ENCODE peak calls at places on chromosomes 2 and 18, in five cellular contexts. W is PC-3, C is neural progenitor cell, X is HCT116, S is MM.1S. K is an unnamed sample.

GRCh38 chr2:25541378-25541777 is 132.0 kb downstream of the DTNB start:
- DNase-seq in C (no peak), W (no peak), S (no peak), X (no peak), K (no peak)

GRCh38 chr2:222535477-222535876 is 111.1 kb downstream of the SGPP2 start:
- DNase-seq in X (no peak), S (no peak), W (no peak), C (peak), K (no peak)

GRCh38 chr2:128228894-128229293 is 89.8 kb downstream of the HS6ST1 start:
- DNase-seq in C (no peak), W (peak), S (no peak), X (no peak), K (peak)

GRCh38 chr18:79771446-79772107 is 26.2 kb upstream of the KCNG2 start:
- DNase-seq in W (no peak), C (no peak), X (no peak), S (no peak), K (no peak)

GRCh38 chr2:127590386-127591190 is 55.1 kb downstream of the MYO7B start:
- DNase-seq in W (no peak), S (no peak), X (no peak), C (no peak), K (no peak)

GRCh38 chr2:30149513-30149912 is 2.7 kb downstream of the YPEL5 start:
- DNase-seq in S (no peak), C (peak), W (peak), X (no peak), K (peak)

GRCh38 chr2:105744909-105745853 is at the start of gene NCK2:
- DNase-seq in C (peak), X (no peak), S (peak), W (peak), K (peak)

GRCh38 chr2:193518061-193518817 is 1323.5 kb upstream of the TMEFF2 start:
- DNase-seq in X (peak), W (peak), C (no peak), S (no peak), K (peak)

GRCh38 chr2:64063924-64064331 is 44.7 kb upstream of the VPS54 start:
- DNase-seq in C (no peak), W (no peak), X (no peak), S (no peak), K (peak)

GRCh38 chr2:224162122-224162521 is 123.0 kb upstream of the SERPINE2 start:
- DNase-seq in W (peak), X (no peak), C (no peak), S (no peak), K (peak)

GRCh38 chr2:224161712-224162111 is 122.6 kb upstream of the SERPINE2 start:
- DNase-seq in X (no peak), S (no peak), C (no peak), W (no peak), K (no peak)

GRCh38 chr2:224165901-224166319 is 126.8 kb upstream of the SERPINE2 start:
- DNase-seq in X (no peak), W (peak), S (no peak), C (no peak), K (peak)

GRCh38 chr2:224160917-224161316 is 121.8 kb upstream of the SERPINE2 start:
- DNase-seq in C (no peak), X (no peak), S (no peak), W (no peak), K (peak)

GRCh38 chr2:224163573-224164307 is 124.7 kb upstream of the SERPINE2 start:
- DNase-seq in C (no peak), X (no peak), S (no peak), W (peak), K (peak)
- TF ChIP-seq EZH2phosphoT487 in C (no peak), X (no peak), S (no peak), W (no peak), K (no peak)

GRCh38 chr2:206257861-206258260 is 16.6 kb upstream of the ZDBF2 start:
- DNase-seq in S (no peak), X (no peak), W (no peak), C (no peak), K (no peak)

GRCh38 chr2:206257345-206257744 is 17.1 kb upstream of the ZDBF2 start:
- DNase-seq in W (no peak), S (no peak), X (no peak), C (peak), K (no peak)

GRCh38 chr2:206259615-206260426 is 14.6 kb upstream of the ZDBF2 start:
- DNase-seq in X (no peak), W (no peak), C (no peak), S (peak), K (no peak)

GRCh38 chr2:206263959-206264603 is 10.4 kb upstream of the ZDBF2 start:
- DNase-seq in C (no peak), S (no peak), X (no peak), W (no peak), K (no peak)

DNA sequence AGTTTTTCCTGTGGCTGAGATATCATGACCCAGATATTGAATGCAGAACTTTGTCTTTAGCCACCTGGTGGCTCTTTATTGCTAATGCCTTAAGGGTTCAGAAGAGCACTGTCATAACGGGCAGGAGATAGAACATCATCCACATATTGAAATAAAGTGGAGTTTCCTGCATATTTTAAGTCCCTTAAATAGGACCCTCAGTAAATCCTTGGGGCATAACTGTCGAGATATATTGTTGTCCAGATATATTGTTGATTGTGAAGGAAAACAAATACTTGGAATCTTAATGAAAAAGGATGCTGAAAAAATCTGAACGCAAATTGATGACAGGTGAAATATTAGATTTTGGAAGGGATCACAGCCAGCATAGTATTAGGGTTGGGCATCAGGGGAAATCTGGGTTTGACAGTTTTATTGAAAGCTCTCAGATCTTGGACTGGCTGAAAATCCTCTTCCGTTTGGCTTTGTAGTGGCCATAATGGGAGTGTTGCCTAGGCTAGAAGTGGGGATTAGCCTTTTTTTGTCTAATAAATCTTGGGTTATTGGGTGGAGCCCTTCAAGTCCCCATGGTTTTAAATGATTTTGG is 13.9 kb upstream of the ZDBF2 start:
- DNase-seq in W (peak), C (no peak), S (peak), X (no peak), K (peak)
- TF ChIP-seq EZH2 in W (no peak), C (no peak), S (no peak), X (no peak), K (no peak)

GRCh38 chr2:16223071-16223470 is 282.7 kb downstream of the MYCN start:
- DNase-seq in X (no peak), W (no peak), S (no peak), C (peak), K (no peak)
- H3K9ac ChIP-seq in X (no peak), W (no peak), S (no peak), C (no peak), K (no peak)

DNA sequence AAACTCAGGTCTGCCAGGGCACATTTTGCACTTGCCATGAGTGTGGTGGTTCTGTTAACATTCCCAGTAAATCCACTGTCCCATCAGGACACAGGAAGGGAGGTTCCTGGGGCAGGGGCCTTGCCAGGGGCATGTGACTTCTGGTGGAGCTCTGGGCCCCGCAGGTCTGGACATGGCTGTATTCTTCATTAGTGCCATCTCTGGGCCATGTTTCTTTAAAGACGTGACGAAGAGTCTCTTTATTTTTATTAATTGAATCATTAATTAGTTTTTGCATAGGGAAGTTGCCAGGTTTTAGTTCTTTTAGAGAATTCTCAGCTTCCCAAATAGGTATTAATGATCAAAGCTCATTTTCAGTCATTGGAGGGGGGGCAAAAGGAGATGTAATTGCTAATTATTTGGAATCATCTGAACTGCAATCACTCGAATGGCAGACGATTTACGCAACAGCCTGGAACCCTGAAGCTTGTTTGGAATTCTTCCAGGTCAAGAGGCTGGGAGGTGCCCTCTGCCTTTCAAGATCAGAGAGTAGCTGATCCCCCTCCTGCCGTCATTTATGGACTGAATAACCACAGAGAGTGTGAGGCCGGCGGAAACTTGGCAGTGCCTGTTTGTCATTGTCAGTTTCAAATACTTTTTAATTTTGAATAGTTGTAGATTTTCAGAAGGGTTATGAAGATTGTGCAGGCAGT is 106.2 kb downstream of the RTP5 start:
- DNase-seq in X (no peak), W (no peak), S (no peak), C (no peak), K (no peak)
- TF ChIP-seq EZH2phosphoT487 in X (no peak), W (no peak), S (no peak), C (no peak), K (no peak)

GRCh38 chr2:44926957-44927356 is 14.5 kb upstream of the SIX3 start:
- DNase-seq in X (no peak), S (no peak), W (no peak), C (peak), K (no peak)

GRCh38 chr2:44929680-44930273 is 11.7 kb upstream of the SIX3 start:
- DNase-seq in X (no peak), C (peak), W (no peak), S (no peak), K (no peak)

GRCh38 chr2:44930274-44930826 is 11.2 kb upstream of the SIX3 start:
- DNase-seq in S (no peak), W (no peak), X (no peak), C (peak), K (peak)

GRCh38 chr2:44927979-44928659 is 13.4 kb upstream of the SIX3 start:
- DNase-seq in S (no peak), C (peak), W (no peak), X (no peak), K (no peak)

GRCh38 chr2:44928660-44929471 is 12.6 kb upstream of the SIX3 start:
- DNase-seq in S (no peak), C (peak), X (no peak), W (no peak), K (peak)
- TF ChIP-seq EZH2 in S (no peak), C (peak), X (no peak), W (no peak), K (no peak)

DNA sequence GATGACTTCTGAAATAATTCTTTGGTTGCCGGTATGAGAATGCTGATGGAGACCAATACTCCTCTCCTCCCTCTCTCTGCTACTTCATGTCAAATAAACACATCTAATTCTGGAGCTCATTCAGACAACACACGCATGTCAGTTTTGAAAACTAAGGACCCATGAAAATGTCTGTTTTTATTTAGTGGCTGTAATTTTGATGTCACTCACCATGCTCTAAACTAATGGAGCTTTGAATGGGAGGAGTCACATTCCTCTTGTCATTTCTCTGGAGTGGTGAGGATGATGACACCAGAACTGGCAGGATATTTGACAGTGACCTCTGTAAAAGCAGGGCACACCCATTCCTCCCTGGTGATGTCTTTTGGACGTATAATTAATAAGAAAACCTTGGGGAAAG is 163.0 kb downstream of the PHLPP1 start:
- DNase-seq in S (no peak), C (no peak), X (no peak), W (no peak), K (peak)
- H3K9ac ChIP-seq in S (no peak), C (no peak), X (no peak), W (no peak), K (no peak)